ENCODE peak calls at places on chromosomes 5 and 9, in ten cellular contexts. H is SHP77; M is NAMALWA; P is C1 segment of cervical spinal cord; C is stimulated activated CD8-positive, alpha-beta memory T cell treated with anti-CD3 and anti-CD28 coated beads, Interleukin-2, amount 100 ng/mL, for 1 hour; A is DMS79; F is LoVo; Y is amygdala; X is omental fat pad; R is GM03348. U is an unnamed sample.

GRCh38 chr5:9865574-9865973 is 235.4 kb upstream of the TAS2R1 start:
- DNase-seq in R (no peak), A (no peak), Y (no peak), F (no peak), M (no peak), C (no peak), H (no peak), X (no peak), P (no peak), U (no peak)

GRCh38 chr9:36968574-36969215 is 65.4 kb downstream of the PAX5 start:
- DNase-seq in M (no peak), H (no peak), F (no peak), C (no peak), R (no peak), Y (no peak), X (no peak), P (no peak), A (no peak), U (no peak)

GRCh38 chr9:106880081-106880480 is 17.1 kb downstream of the ZNF462 start:
- DNase-seq in Y (no peak), C (no peak), X (no peak), F (no peak), A (no peak), P (no peak), H (no peak), R (no peak), M (no peak), U (no peak)

GRCh38 chr9:129408535-129409215 is 212.2 kb downstream of the C9orf50 start:
- DNase-seq in X (no peak), M (no peak), P (no peak), A (no peak), F (no peak), C (no peak), Y (no peak), R (no peak), H (peak; percentile 24), U (peak; percentile 30)

GRCh38 chr5:94174748-94175411 is 433.5 kb upstream of the POU5F2 start:
- DNase-seq in M (no peak), P (no peak), A (no peak), F (no peak), H (no peak), X (no peak), C (no peak), R (peak; percentile 18), Y (no peak), U (no peak)

GRCh38 chr5:15598294-15598902 is 98.4 kb downstream of the FBXL7 start:
- DNase-seq in H (peak; percentile 46), C (no peak), M (peak; percentile 57), Y (no peak), P (no peak), X (no peak), A (no peak), F (peak; percentile 16), R (no peak), U (peak; percentile 49)

GRCh38 chr9:121876658-121877271 is 216.3 kb downstream of the TTLL11 start:
- DNase-seq in F (no peak), R (peak; percentile 78), P (no peak), C (no peak), H (no peak), M (no peak), A (no peak), Y (no peak), X (no peak), U (no peak)

GRCh38 chr5:96244696-96245095 is 188.4 kb downstream of the PCSK1 start:
- DNase-seq in A (no peak), F (no peak), M (no peak), C (no peak), X (no peak), R (no peak), P (no peak), H (no peak), Y (no peak), U (no peak)

GRCh38 chr9:117046666-117047327 is 359.7 kb downstream of the TRIM32 start:
- DNase-seq in Y (no peak), P (no peak), A (no peak), R (no peak), F (no peak), X (no peak), C (no peak), M (no peak), H (no peak), U (no peak)

GRCh38 chr9:122227576-122227903 is 1.2 kb downstream of the LHX6 start:
- DNase-seq in R (no peak), M (no peak), A (peak; percentile 22), F (no peak), Y (no peak), H (no peak), P (no peak), C (no peak), X (no peak), U (no peak)

GRCh38 chr9:131112374-131113159 is 12.8 kb upstream of the NUP214 start:
- DNase-seq in P (no peak), H (no peak), X (no peak), Y (no peak), C (no peak), A (no peak), F (no peak), M (no peak), R (no peak), U (no peak)

GRCh38 chr9:118302721-118303120 is 598.5 kb downstream of the TLR4 start:
- DNase-seq in X (no peak), A (no peak), Y (no peak), H (no peak), F (no peak), C (no peak), R (no peak), M (no peak), P (no peak), U (peak; percentile 6)

GRCh38 chr5:127702434-127702833 is 757 bp upstream of the CCDC192 start:
- DNase-seq in H (no peak), P (no peak), M (no peak), C (no peak), F (no peak), A (no peak), R (no peak), Y (no peak), X (no peak), U (no peak)

GRCh38 chr5:175418252-175418651 is 25.7 kb downstream of the DRD1 start:
- DNase-seq in P (no peak), C (no peak), M (no peak), F (no peak), X (no peak), Y (no peak), H (no peak), R (no peak), A (no peak), U (no peak)

GRCh38 chr9:136423432-136424146 is 13.1 kb downstream of the PMPCA start:
- DNase-seq in Y (no peak), F (no peak), H (no peak), C (no peak), X (no peak), A (no peak), R (no peak), P (no peak), M (no peak), U (no peak)

U was measured in NCI-H526.